ENCODE peak calls at places on chromosomes 13 and 19, in seven cellular contexts. Q is neural progenitor cell, M is aorta, H is endodermal cell, V is GM23248, X is IMR-90, D is PC-9. T is an unnamed sample. For H3K36me3, the result is how much of the 10 kb centered on the place peaks cover.

GRCh38 chr13:93388701-93389100 is 162.1 kb downstream of the GPC6 start:
- DNase-seq in M (no peak), V (peak), Q (no peak), H (no peak), D (no peak), X (peak), T (no peak)

GRCh38 chr13:21031594-21031993 is 29.8 kb downstream of the LATS2 start:
- DNase-seq in Q (no peak), V (no peak), H (peak), X (no peak), D (no peak), M (no peak), T (no peak)

GRCh38 chr13:28313579-28313978 is 175.2 kb downstream of the PAN3 start:
- DNase-seq in Q (peak), H (peak), X (peak), M (no peak), V (peak), D (no peak), T (no peak)

GRCh38 chr13:36998624-36999041 is 507 bp downstream of the ALG5 start:
- DNase-seq in H (peak), X (no peak), D (peak), V (peak), Q (peak), M (peak), T (peak)

GRCh38 chr19:8501968-8502367 is 472 bp downstream of the PRAM1 start:
- DNase-seq in Q (no peak), H (peak), D (no peak), X (no peak), V (no peak), M (no peak), T (no peak)

GRCh38 chr13:31172001-31172400 is 10.3 kb upstream of the HSPH1 start:
- DNase-seq in V (peak), H (no peak), Q (no peak), X (peak), M (no peak), D (no peak), T (no peak)

GRCh38 chr13:42369071-42369795 is 97.3 kb downstream of the AKAP11 start:
- DNase-seq in H (no peak), V (no peak), M (no peak), Q (no peak), X (no peak), D (no peak), T (no peak)

GRCh38 chr19:661427-662196 is 1.4 kb downstream of the RNF126 start:
- DNase-seq in M (no peak), X (no peak), H (peak), Q (no peak), D (no peak), V (peak), T (no peak)

GRCh38 chr19:42092350-42092749 is 16.4 kb downstream of the ZNF574 start:
- DNase-seq in X (no peak), V (peak), M (no peak), Q (no peak), D (peak), H (peak), T (peak)

GRCh38 chr19:7562646-7563393 is 27.3 kb downstream of the PNPLA6 start:
- DNase-seq in D (no peak), X (no peak), H (peak), V (peak), Q (peak), M (no peak), T (peak)

GRCh38 chr19:6393982-6394412 is 1.0 kb upstream of the GTF2F1 start:
- DNase-seq in D (no peak), H (no peak), X (no peak), M (no peak), V (no peak), Q (no peak), T (no peak)

GRCh38 chr19:23318143-23318542 is 67.9 kb upstream of the ZNF724 start:
- DNase-seq in M (no peak), V (peak), Q (no peak), D (no peak), H (no peak), X (peak), T (no peak)

GRCh38 chr19:30122431-30122830 is 180.4 kb downstream of the URI1 start:
- DNase-seq in X (no peak), Q (peak), D (no peak), H (no peak), V (no peak), M (no peak), T (no peak)

GRCh38 chr13:75372517-75372916 is 109.5 kb downstream of the TBC1D4 start:
- DNase-seq in V (peak), D (peak), Q (peak), M (no peak), X (peak), H (no peak), T (peak)

GRCh38 chr13:40801255-40802217 is 12.1 kb downstream of the SLC25A15 start:
- DNase-seq in M (no peak), V (no peak), D (no peak), X (no peak), H (no peak), Q (no peak), T (no peak)

GRCh38 chr19:42250666-42251531 is 4.0 kb downstream of the ERF start:
- DNase-seq in H (no peak), D (no peak), X (peak), M (no peak), V (peak), Q (no peak), T (peak)

GRCh38 chr19:34134190-34135032 is 37.9 kb upstream of the LSM14A start:
- DNase-seq in M (peak), Q (peak), X (peak), D (peak), V (peak), H (peak), T (peak)

GRCh38 chr19:16327911-16328823 is 3.5 kb downstream of the KLF2 start:
- DNase-seq in X (peak), H (no peak), Q (no peak), M (peak), D (no peak), V (peak), T (peak)
- H3K4me3 ChIP-seq in X (no peak), H (no peak), Q (no peak), M (no peak), D (no peak), V (peak), T (no peak)

GRCh38 chr13:97366172-97366688 is 67.7 kb upstream of the RAP2A start:
- DNase-seq in X (no peak), D (no peak), H (no peak), Q (no peak), V (no peak), M (no peak), T (no peak)

GRCh38 chr13:97369269-97369893 is 64.6 kb upstream of the RAP2A start:
- DNase-seq in V (peak), H (no peak), D (no peak), X (no peak), Q (no peak), M (no peak), T (no peak)

GRCh38 chr13:97367427-97367826 is 66.5 kb upstream of the RAP2A start:
- DNase-seq in V (peak), Q (peak), X (peak), H (peak), D (no peak), M (no peak), T (no peak)

GRCh38 chr13:97364827-97365226 is 69.1 kb upstream of the RAP2A start:
- DNase-seq in X (no peak), M (no peak), Q (no peak), H (no peak), V (no peak), D (no peak), T (no peak)

GRCh38 chr13:97367016-97367415 is 67.0 kb upstream of the RAP2A start:
- DNase-seq in V (peak), X (peak), Q (no peak), H (no peak), D (no peak), M (no peak), T (no peak)
- H3K36me3 ChIP-seq in V (under half), X (under half), Q (under half), H (under half), D (half or more), M (under half), T (under half)

GRCh38 chr19:39533003-39533512 is 406 bp upstream of the EID2B start:
- DNase-seq in M (no peak), V (no peak), D (no peak), Q (no peak), X (no peak), H (no peak), T (no peak)
- H3K4me3 ChIP-seq in M (no peak), V (peak), D (peak), Q (no peak), X (no peak), H (no peak), T (no peak)

GRCh38 chr19:40702337-40703012 is 12.0 kb upstream of the NUMBL start:
- DNase-seq in H (peak), M (no peak), X (no peak), Q (peak), D (no peak), V (peak), T (peak)
- H3K36me3 ChIP-seq in H (under half), M (under half), X (half or more), Q (under half), D (under half), V (under half), T (under half)

GRCh38 chr13:48448285-48448962 is 35.5 kb upstream of the LPAR6 start:
- DNase-seq in X (no peak), D (no peak), M (no peak), Q (no peak), V (peak), H (no peak), T (no peak)
- H3K4me3 ChIP-seq in X (no peak), D (no peak), M (no peak), Q (no peak), V (peak), H (no peak), T (no peak)

DNA sequence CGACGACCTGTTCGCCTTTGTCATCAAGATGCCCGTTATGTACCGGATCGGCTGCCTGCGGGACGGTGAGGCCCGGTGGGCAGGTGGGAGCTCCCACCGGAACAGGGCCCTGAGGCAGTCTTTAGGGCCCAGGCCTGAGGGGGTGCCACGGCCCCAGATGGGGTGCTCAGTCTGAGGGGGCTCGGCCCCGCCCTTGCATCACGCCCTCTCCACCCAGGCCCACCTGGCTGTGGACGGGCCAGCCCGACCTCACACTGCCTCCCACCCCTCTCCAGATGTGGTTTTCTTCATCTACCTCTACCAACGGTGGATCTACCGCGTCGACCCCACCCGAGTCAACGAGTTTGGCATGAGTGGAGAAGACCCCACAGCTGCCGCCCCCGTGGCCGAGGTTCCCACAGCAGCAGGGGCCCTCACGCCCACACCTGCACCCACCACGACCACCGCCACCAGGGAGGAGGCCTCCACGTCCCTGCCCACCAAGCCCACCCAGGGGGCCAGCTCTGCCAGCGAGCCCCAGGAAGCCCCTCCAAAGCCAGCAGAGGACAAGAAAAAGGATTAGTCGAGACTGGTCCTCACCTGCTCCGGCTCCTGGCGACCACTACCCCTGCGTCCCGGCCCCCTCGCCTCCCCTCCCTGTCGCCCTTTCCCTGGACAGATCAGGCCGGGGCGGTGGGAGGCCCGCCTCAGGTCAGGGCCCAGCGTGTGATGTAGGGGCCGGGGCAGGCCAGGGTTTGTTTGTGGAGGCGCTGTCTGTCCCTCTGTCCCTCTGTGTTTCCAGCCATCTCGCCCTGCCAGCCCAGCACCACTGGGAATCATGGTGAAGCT is 8.7 kb upstream of the RELB start:
- DNase-seq in V (no peak), M (no peak), D (no peak), H (no peak), Q (no peak), X (no peak), T (peak)
- H3K36me3 ChIP-seq in V (under half), M (under half), D (under half), H (under half), Q (under half), X (under half), T (under half)

GRCh38 chr13:57636811-57637210 is 5.3 kb downstream of the PCDH17 start:
- DNase-seq in Q (no peak), M (no peak), V (no peak), D (no peak), H (no peak), X (no peak), T (no peak)
- H3K4me3 ChIP-seq in Q (no peak), M (no peak), V (no peak), D (no peak), H (no peak), X (no peak), T (no peak)

GRCh38 chr19:5282926-5283325 is 57.7 kb downstream of the PTPRS start:
- DNase-seq in X (no peak), Q (no peak), V (no peak), H (no peak), M (peak), D (no peak), T (no peak)

GRCh38 chr19:5286465-5287029 is 54.1 kb downstream of the PTPRS start:
- DNase-seq in H (no peak), X (no peak), M (no peak), D (no peak), V (no peak), Q (no peak), T (no peak)

GRCh38 chr19:5287066-5287465 is 53.5 kb downstream of the PTPRS start:
- DNase-seq in M (no peak), D (no peak), X (no peak), V (no peak), Q (no peak), H (no peak), T (no peak)

GRCh38 chr19:5285955-5286354 is 54.7 kb downstream of the PTPRS start:
- DNase-seq in V (no peak), Q (no peak), X (no peak), M (no peak), H (no peak), D (no peak), T (no peak)

DNA sequence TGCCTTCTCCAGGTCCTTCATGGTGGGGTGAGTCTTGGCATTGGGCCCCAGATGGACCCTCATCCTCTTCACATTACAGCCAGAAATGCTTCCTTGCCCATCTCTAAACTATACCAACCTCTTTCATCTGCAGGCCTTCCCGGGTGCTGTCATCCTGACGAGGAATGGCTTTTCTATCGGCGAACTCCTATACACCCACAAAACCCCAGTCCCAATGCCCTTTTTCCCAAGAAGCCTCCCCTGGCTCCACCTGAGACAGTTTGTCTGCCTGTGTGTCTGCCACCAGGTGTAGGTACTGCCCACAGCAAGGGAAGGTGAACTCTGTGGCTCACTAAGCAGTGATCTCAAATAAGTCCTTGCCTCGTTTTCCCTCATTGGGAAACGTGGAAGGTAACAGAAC is 55.3 kb downstream of the PTPRS start:
- DNase-seq in V (no peak), M (no peak), H (no peak), Q (no peak), X (no peak), D (no peak), T (no peak)
- H3K36me3 ChIP-seq in V (under half), M (under half), H (under half), Q (under half), X (under half), D (under half), T (under half)

T was measured in H7.